ENCODE peak calls at places on chromosomes 1 and 21, in four cellular contexts. Y, X, J and D are unnamed samples.

GRCh38 chr1:156642265-156643185 is 608 bp downstream of the BCAN start:
- DNase-seq in Y (no peak), X (no peak), J (peak; percentile 82), D (no peak)

GRCh38 chr1:21670956-21671902 is 2.1 kb upstream of the RAP1GAP start:
- DNase-seq in X (no peak), Y (no peak), J (no peak), D (no peak)

GRCh38 chr21:44448651-44449131 is 6.6 kb upstream of the LRRC3 start:
- DNase-seq in J (no peak), X (no peak), Y (no peak), D (no peak)

GRCh38 chr21:42846221-42846620 is 33.1 kb downstream of the WDR4 start:
- DNase-seq in J (peak; percentile 11), X (no peak), Y (no peak), D (no peak)

GRCh38 chr1:54377040-54377691 is 29.0 kb downstream of the SSBP3 start:
- DNase-seq in X (no peak), Y (no peak), J (no peak), D (peak; percentile 61)

GRCh38 chr1:152111515-152111968 is 3.7 kb downstream of the TCHH start:
- DNase-seq in Y (no peak), J (peak; percentile 68), X (peak; percentile 38), D (no peak)

GRCh38 chr1:207440634-207441033 is 13.5 kb upstream of the CR2 start:
- DNase-seq in Y (no peak), J (no peak), X (no peak), D (no peak)

GRCh38 chr21:28714795-28715464 is 277.7 kb downstream of the LTN1 start:
- DNase-seq in Y (no peak), X (peak; percentile 42), J (no peak), D (no peak)

GRCh38 chr1:145782166-145783099 is 41.5 kb downstream of the RNF115 start:
- DNase-seq in X (peak; percentile 87), J (no peak), Y (no peak), D (no peak)

GRCh38 chr1:212934050-212934449 is 16.3 kb upstream of the VASH2 start:
- DNase-seq in J (no peak), Y (no peak), X (no peak), D (no peak)

GRCh38 chr1:173409613-173410012 is 67.5 kb upstream of the PRDX6 start:
- DNase-seq in Y (no peak), J (no peak), X (peak; percentile 91), D (peak; percentile 40)

GRCh38 chr21:46009951-46010655 is 28.5 kb downstream of the COL6A1 start:
- DNase-seq in X (no peak), J (peak; percentile 58), Y (no peak), D (peak; percentile 17)

GRCh38 chr21:35149698-35150097 is 100.6 kb upstream of the RUNX1 start:
- DNase-seq in X (no peak), J (no peak), Y (no peak), D (no peak)

GRCh38 chr1:85061711-85062424 is 13.6 kb upstream of the MCOLN3 start:
- DNase-seq in X (peak; percentile 99), J (peak; percentile 94), Y (peak; percentile 74), D (peak; percentile 93)
- H3K4me3 ChIP-seq in X (peak overlapping the region; percentile 56), J (peak overlapping the region; percentile 29), Y (peak overlapping the region; percentile 64), D (peak overlapping the region; percentile 55)

GRCh38 chr1:171487038-171487437 is 1.7 kb downstream of the PRRC2C start:
- DNase-seq in X (no peak), J (no peak), Y (no peak), D (no peak)
- H3K4me3 ChIP-seq in X (peak overlapping the region; percentile 97), J (peak overlapping the region; percentile 99), Y (peak overlapping the region; percentile 98), D (peak overlapping the region; percentile 70)

DNA sequence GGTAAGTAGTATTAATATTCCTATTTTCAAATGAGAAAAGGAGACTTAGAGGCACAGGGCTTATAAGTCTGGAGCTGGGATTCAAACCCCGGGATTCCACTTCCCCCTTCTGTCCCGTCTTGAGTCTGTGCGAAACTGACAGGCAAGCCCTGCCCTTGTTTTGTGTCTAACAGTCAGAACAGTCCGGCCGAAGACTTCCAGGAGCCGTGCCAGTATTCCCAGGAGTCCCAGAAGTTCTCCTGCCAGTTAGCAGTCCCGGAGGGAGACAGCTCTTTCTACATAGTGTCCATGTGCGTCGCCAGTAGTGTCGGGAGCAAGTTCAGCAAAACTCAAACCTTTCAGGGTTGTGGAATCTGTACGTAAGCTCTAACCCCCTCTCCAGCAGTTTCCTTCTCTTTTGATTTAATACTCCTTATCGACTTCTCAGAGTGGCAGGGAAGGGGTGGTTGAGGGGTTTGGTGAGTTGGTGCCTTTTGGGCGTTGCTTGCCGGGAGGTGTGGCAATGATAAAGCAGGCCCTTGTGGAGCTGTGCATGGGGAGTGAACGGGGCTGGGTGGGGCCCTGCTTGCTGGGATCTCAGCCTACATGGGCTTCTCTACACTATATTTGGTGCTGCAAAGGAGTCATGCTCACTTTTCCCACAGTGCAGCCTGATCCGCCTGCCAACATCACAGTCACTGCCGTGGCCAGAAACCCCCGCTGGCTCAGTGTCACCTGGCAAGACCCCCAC is 29.4 kb downstream of the IL6R start:
- DNase-seq in J (no peak), X (peak; percentile 87), Y (no peak), D (peak; percentile 81)
- H3K4me3 ChIP-seq in J (no peak overlapping the region), X (no peak overlapping the region), Y (no peak overlapping the region), D (peak overlapping the region; percentile 15)

DNA sequence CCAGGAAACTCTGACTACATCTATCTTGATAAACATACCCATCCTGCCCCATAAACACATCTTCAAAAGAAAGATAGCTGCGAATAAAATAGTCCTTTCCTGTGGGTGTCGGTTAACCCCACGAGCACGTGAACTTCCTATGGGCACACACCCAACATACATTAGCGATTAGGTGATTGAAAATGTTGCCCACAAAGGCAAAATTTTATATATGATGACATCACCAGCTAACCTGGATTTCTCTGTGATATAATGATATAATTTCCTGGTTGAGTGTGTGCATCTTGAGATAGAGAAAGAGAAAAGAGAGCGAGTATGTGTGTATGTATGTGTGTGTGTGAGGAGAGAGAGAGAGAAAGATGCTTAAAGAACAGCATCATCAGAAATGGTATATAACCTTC is 296.1 kb downstream of the PTPRC start:
- DNase-seq in X (no peak), Y (peak; percentile 61), J (no peak), D (no peak)
- H3K4me3 ChIP-seq in X (peak overlapping the region; percentile 68), Y (peak overlapping the region; percentile 65), J (no peak overlapping the region), D (peak overlapping the region; percentile 47)

DNA sequence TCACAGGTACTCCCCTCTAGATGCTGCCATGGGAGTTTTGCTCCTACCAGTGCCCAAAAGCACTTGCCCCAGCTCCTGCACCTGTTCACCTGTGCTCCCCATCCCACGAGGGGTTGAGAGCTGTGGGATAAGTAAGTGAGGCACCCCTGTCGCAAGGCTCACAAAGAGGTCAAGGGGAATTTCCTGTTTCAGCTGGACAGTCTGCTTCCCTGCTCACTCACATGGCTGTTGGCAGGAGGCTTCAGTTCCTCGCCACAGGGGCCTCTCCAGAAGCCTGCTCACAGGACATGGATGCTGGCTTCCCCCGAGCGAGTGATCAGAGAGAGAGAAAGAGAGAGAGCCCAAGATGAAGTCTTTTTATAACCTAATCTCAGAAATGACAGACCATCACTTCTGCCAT is 8.7 kb upstream of the NCMAP start:
- DNase-seq in Y (no peak), J (no peak), X (no peak), D (peak; percentile 11)
- H3K4me3 ChIP-seq in Y (no peak overlapping the region), J (no peak overlapping the region), X (no peak overlapping the region), D (no peak overlapping the region)

GRCh38 chr1:42817976-42818375 is 779 bp upstream of the SVBP start:
- DNase-seq in X (no peak), J (no peak), Y (no peak), D (no peak)
- H3K4me3 ChIP-seq in X (peak overlapping the region; percentile 66), J (no peak overlapping the region), Y (no peak overlapping the region), D (peak overlapping the region; percentile 85)

GRCh38 chr1:44685218-44685617 is 10.7 kb downstream of the ARMH1 start:
- DNase-seq in J (no peak), X (no peak), Y (no peak), D (no peak)
- H3K4me3 ChIP-seq in J (no peak overlapping the region), X (no peak overlapping the region), Y (no peak overlapping the region), D (no peak overlapping the region)

DNA sequence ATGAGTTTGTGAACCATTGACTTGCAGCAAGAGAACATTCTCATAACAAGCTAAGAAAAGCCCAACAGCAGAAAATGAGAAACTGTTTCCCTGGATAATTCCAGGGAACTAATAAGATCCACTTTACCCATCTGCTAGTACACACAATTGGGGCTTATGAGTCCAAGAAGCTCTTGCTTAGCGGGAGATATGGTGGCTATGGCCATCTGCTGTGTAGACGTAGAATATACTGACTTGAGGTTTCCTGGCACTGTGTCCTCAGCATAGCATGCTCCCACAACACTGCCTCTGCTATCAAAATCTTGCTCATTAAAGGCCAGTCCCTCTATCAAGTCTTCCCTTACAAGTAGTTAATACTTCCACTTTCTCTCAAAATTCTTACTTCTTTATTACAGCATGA is 6.8 kb upstream of the RXRG start:
- DNase-seq in X (no peak), Y (no peak), J (no peak), D (no peak)
- H3K4me3 ChIP-seq in X (no peak overlapping the region), Y (no peak overlapping the region), J (no peak overlapping the region), D (no peak overlapping the region)

GRCh38 chr1:153544453-153545066 is 1.0 kb downstream of the S100A4 start:
- DNase-seq in J (no peak), Y (no peak), X (no peak), D (no peak)
- H3K4me3 ChIP-seq in J (peak overlapping the region; percentile 11), Y (peak overlapping the region; percentile 88), X (no peak overlapping the region), D (peak overlapping the region; percentile 38)